ENCODE peak calls at places on chromosomes 5 and 9, in seven cellular contexts. V is psoas muscle; S is pancreas; D is mammary epithelial cell; F is left ventricle myocardium inferior; Z is CD8-positive, alpha-beta T cell; K is endodermal cell. Y is an unnamed sample.

GRCh38 chr5:143025376-143025775 is 255.2 kb downstream of the ARHGAP26 start:
- DNase-seq in V (no peak), S (no peak), D (no peak), F (no peak), Z (no peak), K (no peak), Y (no peak)

GRCh38 chr5:40124367-40124766 is 555.3 kb upstream of the PTGER4 start:
- DNase-seq in V (no peak), S (no peak), D (no peak), F (no peak), Z (no peak), K (no peak), Y (no peak)

GRCh38 chr5:168647083-168647482 is 67.9 kb upstream of the PANK3 start:
- DNase-seq in V (no peak), S (no peak), D (peak), F (no peak), Z (no peak), K (no peak), Y (peak)

GRCh38 chr9:4137234-4137633 is 162.6 kb downstream of the GLIS3 start:
- DNase-seq in V (no peak), S (no peak), D (peak), F (no peak), Z (no peak), K (no peak), Y (peak)

GRCh38 chr5:158629591-158630312 is 470.0 kb downstream of the EBF1 start:
- DNase-seq in V (no peak), S (no peak), D (no peak), F (no peak), Z (no peak), K (no peak), Y (no peak)

GRCh38 chr9:132694144-132694543 is 23.9 kb downstream of the GTF3C4 start:
- DNase-seq in V (no peak), S (no peak), D (peak), F (no peak), Z (no peak), K (peak), Y (no peak)

GRCh38 chr5:138844812-138845513 is 30.2 kb downstream of the LRRTM2 start:
- DNase-seq in V (no peak), S (no peak), D (peak), F (no peak), Z (no peak), K (no peak), Y (peak)

GRCh38 chr5:89728750-89729149 is 680.8 kb downstream of the CETN3 start:
- DNase-seq in V (peak), S (peak), D (no peak), F (peak), Z (no peak), K (no peak), Y (no peak)

GRCh38 chr5:100562821-100563220 is 27.6 kb downstream of the FAM174A start:
- DNase-seq in V (no peak), S (no peak), D (no peak), F (no peak), Z (no peak), K (no peak), Y (no peak)

GRCh38 chr5:142215915-142216681 is 107.5 kb downstream of the NDFIP1 start:
- DNase-seq in V (peak), S (no peak), D (peak), F (peak), Z (no peak), K (no peak), Y (peak)

GRCh38 chr5:172664018-172664417 is 23.0 kb downstream of the NEURL1B start:
- DNase-seq in V (no peak), S (no peak), D (no peak), F (no peak), Z (no peak), K (no peak), Y (no peak)

GRCh38 chr9:109317311-109317978 is 3.4 kb downstream of the EPB41L4B start:
- DNase-seq in V (no peak), S (no peak), D (no peak), F (no peak), Z (no peak), K (no peak), Y (no peak)

GRCh38 chr5:79020861-79021561 is 35.9 kb upstream of the ARSB start:
- DNase-seq in V (peak), S (peak), D (peak), F (peak), Z (peak), K (peak), Y (peak)

GRCh38 chr9:34437006-34437925 is 21.1 kb downstream of the FAM219A start:
- DNase-seq in V (no peak), S (no peak), D (peak), F (peak), Z (peak), K (peak), Y (peak)

GRCh38 chr5:158777647-158778368 is 321.9 kb downstream of the EBF1 start:
- DNase-seq in V (no peak), S (no peak), D (no peak), F (no peak), Z (no peak), K (no peak), Y (no peak)

GRCh38 chr5:95422842-95423241 is 31.7 kb downstream of the FAM81B start:
- DNase-seq in V (no peak), S (no peak), D (peak), F (no peak), Z (no peak), K (no peak), Y (peak)

GRCh38 chr9:97703437-97704326 is 6.5 kb upstream of the XPA start:
- DNase-seq in V (no peak), S (no peak), D (peak), F (no peak), Z (no peak), K (no peak), Y (peak)

DNA sequence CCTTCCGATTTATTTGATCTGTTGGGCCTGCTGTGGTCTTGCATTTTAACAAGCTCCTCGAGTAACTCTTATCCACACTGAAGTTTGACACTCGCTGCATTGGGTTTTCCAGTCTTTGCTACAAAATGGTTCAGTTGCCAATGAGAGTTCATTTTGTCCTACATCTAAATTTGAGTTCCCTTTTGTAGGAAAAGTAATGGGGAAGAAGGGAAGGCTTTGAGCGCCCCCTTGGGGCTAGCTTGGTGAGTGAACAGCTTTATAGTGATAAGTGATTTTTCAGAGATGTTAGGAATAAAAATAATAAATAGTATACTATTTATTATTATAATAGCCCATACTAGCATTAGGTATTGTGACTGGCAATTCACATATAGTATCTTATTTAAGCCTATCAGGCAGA is 89.9 kb upstream of the GNAQ start:
- DNase-seq in V (peak), S (peak), D (peak), F (peak), Z (peak), K (peak), Y (peak)
- TF ChIP-seq CTCF in V (peak), S (peak), D (peak), F (peak), Z (peak), K (peak), Y (peak)

GRCh38 chr5:7869474-7870136 is 657 bp downstream of the MTRR start:
- DNase-seq in V (no peak), S (no peak), D (peak), F (peak), Z (peak), K (no peak), Y (peak)
- H3K27ac ChIP-seq in V (peak), S (peak), D (peak), F (peak), Z (peak), K (no peak), Y (peak)

DNA sequence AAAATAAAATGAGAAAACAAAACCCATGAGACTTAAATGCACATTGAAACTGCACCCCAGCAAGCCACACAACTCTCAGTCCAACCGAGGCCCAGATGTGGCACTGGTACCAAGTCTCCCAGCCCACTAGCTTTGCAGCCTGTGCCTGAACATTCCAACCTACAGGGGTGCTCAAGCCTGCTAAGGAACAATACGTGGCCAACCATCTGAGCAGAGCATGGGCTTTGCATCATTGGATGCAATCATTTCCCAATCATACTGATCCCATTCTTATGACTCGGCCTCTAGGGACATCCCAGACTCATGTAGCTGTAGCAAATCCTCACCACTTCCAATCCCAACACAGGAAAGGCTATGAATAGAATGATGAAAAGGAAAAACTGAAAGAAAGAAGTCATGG is 297.2 kb downstream of the SPOCK1 start:
- DNase-seq in V (peak), S (no peak), D (peak), F (no peak), Z (no peak), K (peak), Y (no peak)
- TF ChIP-seq CTCF in V (peak), S (no peak), D (peak), F (no peak), Z (no peak), K (no peak), Y (no peak)

DNA sequence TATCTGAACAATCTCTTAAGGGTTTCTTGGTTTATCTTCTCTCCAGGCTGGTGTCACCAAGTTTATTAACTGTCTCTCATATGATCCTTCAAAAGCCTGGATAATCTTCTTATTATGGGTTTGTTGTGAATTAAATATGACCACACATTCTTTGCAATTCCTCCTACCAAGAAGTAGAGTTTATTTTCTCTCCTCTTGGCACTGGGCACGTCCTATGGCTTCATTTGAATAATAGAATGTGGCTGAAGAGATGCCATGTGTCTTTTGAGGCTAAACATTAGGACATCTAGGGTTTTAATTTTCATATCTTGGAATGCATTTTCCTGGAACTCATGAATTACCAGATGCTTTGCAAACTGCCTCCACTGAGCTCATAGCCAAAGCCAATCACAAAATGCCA is 20.0 kb upstream of the SCGB3A2 start:
- DNase-seq in V (no peak), S (no peak), D (no peak), F (no peak), Z (no peak), K (no peak), Y (no peak)
- H3K27ac ChIP-seq in V (no peak), S (no peak), D (no peak), F (no peak), Z (no peak), K (no peak), Y (no peak)

DNA sequence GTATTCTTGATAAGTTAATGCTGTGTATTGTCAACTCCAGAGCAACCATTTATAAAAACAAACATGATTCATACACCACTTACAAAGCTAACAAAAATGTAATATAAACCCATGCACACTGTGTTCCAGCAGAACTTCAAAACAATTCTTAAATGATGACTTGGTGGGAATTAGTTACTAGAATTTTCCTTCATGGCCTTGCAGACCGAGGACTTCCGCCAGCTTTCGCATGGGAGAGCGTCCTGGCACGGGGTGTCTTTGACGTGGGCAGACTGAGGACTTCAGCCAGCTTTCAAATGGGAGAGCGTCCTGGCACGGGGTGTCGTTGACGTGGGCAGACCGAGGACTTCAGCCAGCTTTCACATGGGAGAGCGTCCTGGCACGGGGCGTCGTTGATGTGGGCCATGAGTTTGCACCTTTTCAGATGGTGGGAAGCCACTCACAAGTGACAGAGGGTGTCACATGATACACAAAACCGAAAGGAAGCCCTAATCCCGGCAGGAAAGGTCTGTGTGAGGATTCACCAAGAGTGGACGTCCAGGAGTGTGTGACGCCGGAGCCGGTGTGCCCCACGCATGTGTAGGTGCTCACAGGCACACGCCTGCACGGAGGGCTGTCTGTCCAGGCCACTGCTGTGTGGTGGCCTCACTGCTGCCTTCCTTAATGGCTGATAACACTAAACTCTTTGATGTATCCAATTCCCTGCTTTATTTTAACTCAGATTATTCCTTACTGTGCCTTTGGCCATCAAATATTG is 211.3 kb upstream of the IRX4 start:
- DNase-seq in V (peak), S (no peak), D (peak), F (no peak), Z (no peak), K (no peak), Y (peak)
- TF ChIP-seq CTCF in V (no peak), S (no peak), D (no peak), F (no peak), Z (no peak), K (no peak), Y (no peak)

GRCh38 chr5:126829098-126829497 is 52.2 kb downstream of the LMNB1 start:
- DNase-seq in V (no peak), S (no peak), D (no peak), F (no peak), Z (no peak), K (no peak), Y (no peak)

GRCh38 chr5:126831175-126831574 is 54.2 kb downstream of the LMNB1 start:
- DNase-seq in V (no peak), S (no peak), D (no peak), F (no peak), Z (no peak), K (no peak), Y (no peak)

GRCh38 chr5:126830061-126830460 is 53.1 kb downstream of the LMNB1 start:
- DNase-seq in V (no peak), S (no peak), D (no peak), F (no peak), Z (no peak), K (no peak), Y (no peak)

DNA sequence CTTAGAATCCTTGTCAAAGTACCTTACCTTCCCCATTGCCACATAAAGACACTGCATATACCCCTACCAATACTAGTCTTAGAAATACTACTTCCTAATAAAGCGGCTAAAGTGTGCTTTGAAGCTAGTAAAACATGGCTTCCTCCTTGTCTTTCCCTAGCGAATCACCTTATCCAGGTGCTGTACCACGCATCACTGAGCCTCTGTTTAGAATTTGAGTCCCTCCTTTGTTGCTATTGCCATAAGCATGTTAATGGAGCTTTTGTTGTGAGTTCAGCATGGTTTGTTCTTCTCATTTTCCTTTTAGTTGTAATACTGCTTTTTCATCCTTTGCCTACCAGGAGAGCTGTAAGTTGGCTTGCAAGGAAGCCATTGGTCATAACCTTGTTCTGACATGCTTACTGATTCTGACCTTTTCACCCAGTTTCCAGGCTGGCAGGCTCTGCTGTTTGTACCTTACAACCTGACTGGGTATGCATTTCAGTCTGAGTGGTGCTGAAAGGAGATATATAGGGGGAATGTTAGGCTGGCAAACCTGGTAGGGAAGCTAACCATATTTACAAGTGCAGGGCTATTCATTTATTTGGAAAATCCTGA is 49.8 kb downstream of the LMNB1 start:
- DNase-seq in V (no peak), S (no peak), D (peak), F (no peak), Z (no peak), K (no peak), Y (no peak)
- H3K27ac ChIP-seq in V (no peak), S (no peak), D (no peak), F (no peak), Z (no peak), K (no peak), Y (no peak)

Y was measured in RWPE1.